ENCODE peak calls at places on chromosomes 6 and 20, in ten cellular contexts. E is uterus; O is CD8-positive, alpha-beta T cell; V is CD8-positive, alpha-beta memory T cell; P is thyroid gland; D is adipocyte; R is MM.1S; J is prostate gland; L is heart left ventricle; U is fibroblast of lung. H is an unnamed sample. For H3K4me1, the result is how much of the 10 kb centered on the place peaks cover.

GRCh38 chr6:33733294-33734007 is 13.3 kb downstream of the IP6K3 start:
- DNase-seq in E (no peak), O (no peak), V (no peak), P (no peak), D (no peak), R (no peak), J (no peak), L (no peak), U (no peak), H (peak)

GRCh38 chr6:154370545-154370944 is 13.9 kb upstream of the IPCEF1 start:
- DNase-seq in E (no peak), O (no peak), V (no peak), P (peak), D (peak), R (no peak), J (no peak), L (no peak), U (peak), H (no peak)

GRCh38 chr6:105095139-105095538 is 84.7 kb downstream of the POPDC3 start:
- DNase-seq in E (no peak), O (no peak), V (no peak), P (no peak), D (no peak), R (no peak), J (no peak), L (no peak), U (no peak), H (no peak)

GRCh38 chr20:55142932-55143331 is 667.5 kb downstream of the DOK5 start:
- DNase-seq in E (no peak), O (no peak), V (no peak), P (no peak), D (no peak), R (no peak), J (no peak), L (no peak), U (no peak), H (no peak)

GRCh38 chr6:340991-341827 is 48.9 kb downstream of the DUSP22 start:
- DNase-seq in E (no peak), O (no peak), V (no peak), P (no peak), D (no peak), R (no peak), J (no peak), L (no peak), U (no peak), H (peak)

GRCh38 chr6:113719056-113719455 is 138.1 kb upstream of the MARCKS start:
- DNase-seq in E (no peak), O (no peak), V (no peak), P (no peak), D (peak), R (no peak), J (no peak), L (no peak), U (no peak), H (no peak)

GRCh38 chr6:68572525-68572924 is 62.6 kb upstream of the ADGRB3 start:
- DNase-seq in E (no peak), O (no peak), V (no peak), P (no peak), D (no peak), R (peak), J (no peak), L (no peak), U (peak), H (no peak)

GRCh38 chr20:39264506-39265172 is 302.5 kb downstream of the DHX35 start:
- DNase-seq in E (peak), O (no peak), V (no peak), P (peak), D (peak), R (peak), J (peak), L (peak), U (peak), H (peak)

GRCh38 chr20:51910202-51911050 is 108.1 kb upstream of the SALL4 start:
- DNase-seq in E (no peak), O (no peak), V (no peak), P (no peak), D (peak), R (no peak), J (peak), L (no peak), U (no peak), H (no peak)

GRCh38 chr20:16694176-16694575 is 35.6 kb upstream of the SNRPB2 start:
- DNase-seq in E (no peak), O (no peak), V (no peak), P (no peak), D (no peak), R (no peak), J (no peak), L (no peak), U (no peak), H (no peak)

GRCh38 chr20:16701296-16701695 is 28.5 kb upstream of the SNRPB2 start:
- DNase-seq in E (no peak), O (peak), V (no peak), P (peak), D (no peak), R (no peak), J (no peak), L (no peak), U (no peak), H (no peak)

GRCh38 chr20:16703570-16703969 is 26.3 kb upstream of the SNRPB2 start:
- DNase-seq in E (no peak), O (no peak), V (no peak), P (no peak), D (no peak), R (no peak), J (no peak), L (no peak), U (no peak), H (no peak)

GRCh38 chr20:16695633-16696032 is 34.2 kb upstream of the SNRPB2 start:
- DNase-seq in E (no peak), O (no peak), V (no peak), P (no peak), D (no peak), R (no peak), J (no peak), L (no peak), U (no peak), H (no peak)

DNA sequence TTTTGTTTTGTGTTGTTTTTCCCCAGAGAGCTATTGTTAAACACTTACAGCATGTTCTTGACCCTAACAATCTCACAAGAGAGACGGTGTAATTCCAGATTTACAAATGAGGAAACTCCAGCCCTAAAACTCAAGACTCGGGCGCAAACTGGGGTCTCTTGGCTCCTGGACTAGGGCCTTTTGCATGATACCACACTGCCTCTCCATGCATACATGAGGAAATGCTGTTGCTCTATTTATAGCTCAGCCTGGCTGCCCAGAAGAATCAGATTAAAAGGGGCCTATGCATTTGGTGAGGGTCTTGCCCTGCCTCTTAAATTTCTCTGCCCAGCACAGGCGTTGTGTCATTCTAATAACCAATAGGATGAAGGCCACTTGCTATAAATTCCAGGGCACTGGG is 30.5 kb upstream of the SNRPB2 start:
- DNase-seq in E (no peak), O (no peak), V (no peak), P (no peak), D (no peak), R (no peak), J (no peak), L (no peak), U (no peak), H (no peak)
- H3K4me1 ChIP-seq in E (under half), O (under half), V (under half), P (under half), D (under half), R (under half), J (under half), L (under half), U (under half), H (under half)

GRCh38 chr6:95408111-95408510 is 169.2 kb upstream of the MANEA start:
- DNase-seq in E (no peak), O (no peak), V (no peak), P (no peak), D (no peak), R (peak), J (no peak), L (no peak), U (no peak), H (no peak)

GRCh38 chr6:95417856-95418255 is 159.5 kb upstream of the MANEA start:
- DNase-seq in E (no peak), O (no peak), V (no peak), P (no peak), D (no peak), R (no peak), J (no peak), L (no peak), U (no peak), H (no peak)

GRCh38 chr6:95410168-95410567 is 167.2 kb upstream of the MANEA start:
- DNase-seq in E (no peak), O (no peak), V (no peak), P (no peak), D (no peak), R (peak), J (no peak), L (no peak), U (no peak), H (no peak)

GRCh38 chr6:95413789-95414188 is 163.5 kb upstream of the MANEA start:
- DNase-seq in E (no peak), O (no peak), V (no peak), P (no peak), D (no peak), R (no peak), J (no peak), L (no peak), U (no peak), H (no peak)
- H3K4me3 ChIP-seq in E (no peak), O (no peak), V (no peak), P (no peak), D (no peak), R (no peak), J (no peak), L (no peak), U (no peak), H (no peak)

DNA sequence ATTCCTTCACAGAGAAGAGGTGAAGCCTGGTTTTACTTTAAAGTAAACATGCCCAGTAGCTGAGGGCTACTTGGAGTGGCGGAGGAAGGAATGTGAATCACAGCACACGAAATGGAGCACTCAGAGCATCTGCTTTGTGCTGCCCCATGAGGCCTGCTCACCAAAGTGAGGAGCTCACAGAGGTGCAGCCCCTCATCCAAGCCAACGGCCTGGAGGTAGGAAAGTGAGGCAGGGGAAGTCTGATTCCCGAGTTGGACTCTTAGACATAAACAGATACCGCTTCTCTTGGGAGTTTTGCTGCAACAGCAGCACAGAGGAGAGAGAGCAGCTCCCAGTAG is 3.6 kb downstream of the YTHDF1 start:
- DNase-seq in E (no peak), O (no peak), V (no peak), P (no peak), D (peak), R (no peak), J (no peak), L (no peak), U (no peak), H (no peak)
- H3K4me1 ChIP-seq in E (under half), O (half or more), V (under half), P (under half), D (under half), R (under half), J (under half), L (under half), U (under half), H (half or more)

DNA sequence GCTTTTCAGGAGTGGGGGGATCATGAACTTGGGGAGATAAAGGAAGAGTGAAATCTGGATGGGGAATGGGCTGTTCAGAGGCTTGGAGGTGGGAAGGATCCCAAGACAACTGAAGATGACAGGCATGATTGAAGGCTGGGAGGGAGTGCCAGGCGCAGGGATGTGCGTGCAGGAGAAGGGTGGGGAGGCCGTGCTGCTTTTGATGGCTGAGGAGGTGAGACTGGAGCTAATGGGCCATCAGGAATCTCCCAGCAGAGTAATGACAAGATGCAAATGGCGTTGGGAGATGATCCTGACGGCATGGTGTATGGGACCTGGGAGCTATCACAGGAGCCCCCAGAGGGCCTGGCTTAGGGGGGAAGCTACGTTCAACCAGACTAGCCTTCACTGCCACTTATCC is 1.6 kb downstream of the CPNE5 start:
- DNase-seq in E (no peak), O (no peak), V (no peak), P (no peak), D (no peak), R (no peak), J (no peak), L (no peak), U (no peak), H (no peak)
- H3K4me3 ChIP-seq in E (no peak), O (no peak), V (no peak), P (no peak), D (no peak), R (no peak), J (no peak), L (no peak), U (no peak), H (no peak)

GRCh38 chr6:5108068-5108467 is 22.9 kb downstream of the PPP1R3G start:
- DNase-seq in E (no peak), O (no peak), V (no peak), P (no peak), D (no peak), R (no peak), J (no peak), L (no peak), U (no peak), H (no peak)
- H3K4me1 ChIP-seq in E (under half), O (under half), V (under half), P (under half), D (under half), R (under half), J (under half), L (under half), U (under half), H (under half)